ENCODE peak calls at places on chromosomes 12 and 14, in six cellular contexts. M is breast epithelium, U is A673, P is heart right ventricle, G is left ventricle myocardium inferior, N is neural progenitor cell. D is an unnamed sample.

GRCh38 chr12:47980172-47980571 is 16.8 kb downstream of the TMEM106C start:
- DNase-seq in N (no peak), G (no peak), U (no peak), M (no peak), P (no peak), D (no peak)

GRCh38 chr12:48923117-48923516 is 2.2 kb downstream of the FKBP11 start:
- DNase-seq in P (no peak), U (no peak), G (no peak), M (no peak), N (no peak), D (no peak)

GRCh38 chr12:57767317-57767716 is 439 bp upstream of the CYP27B1 start:
- DNase-seq in N (no peak), P (no peak), G (no peak), M (no peak), U (no peak), D (no peak)

GRCh38 chr14:80211143-80212024 is at the start of gene DIO2:
- DNase-seq in U (peak; percentile 9), P (peak; percentile 43), M (no peak), G (peak; percentile 56), N (peak; percentile 12), D (no peak)

GRCh38 chr12:121780429-121780828 is 13.1 kb downstream of the RHOF start:
- DNase-seq in N (no peak), M (no peak), P (no peak), U (no peak), G (no peak), D (no peak)

GRCh38 chr12:90729741-90730140 is 225.2 kb downstream of the CCER1 start:
- DNase-seq in N (no peak), G (no peak), P (no peak), U (no peak), M (no peak), D (no peak)

GRCh38 chr14:89340200-89340667 is 76.8 kb downstream of the FOXN3 start:
- DNase-seq in M (no peak), N (no peak), P (no peak), G (no peak), U (no peak), D (no peak)

GRCh38 chr12:49766115-49766455 is 24.7 kb downstream of the TMBIM6 start:
- DNase-seq in M (no peak), U (no peak), N (no peak), G (no peak), P (no peak), D (no peak)

GRCh38 chr12:39990122-39991101 is 115.5 kb downstream of the SLC2A13 start:
- DNase-seq in P (peak; percentile 35), U (peak; percentile 71), N (peak; percentile 22), M (peak; percentile 60), G (peak; percentile 30), D (peak; percentile 33)

GRCh38 chr14:75340921-75341320 is 62.3 kb downstream of the FOS start:
- DNase-seq in U (peak; percentile 83), G (peak; percentile 92), M (peak; percentile 62), N (no peak), P (peak; percentile 95), D (no peak)

GRCh38 chr14:103746706-103747105 is 31.1 kb downstream of the ZFYVE21 start:
- DNase-seq in M (no peak), P (no peak), U (no peak), N (no peak), G (no peak), D (no peak)

GRCh38 chr12:110913119-110914056 is 7.0 kb downstream of the MYL2 start:
- DNase-seq in M (no peak), U (no peak), G (no peak), N (no peak), P (no peak), D (no peak)

GRCh38 chr14:57031474-57031873 is 221.2 kb upstream of the OTX2 start:
- DNase-seq in U (no peak), P (no peak), N (no peak), M (no peak), G (no peak), D (no peak)

GRCh38 chr12:105596731-105597130 is 266.2 kb downstream of the C12orf75 start:
- DNase-seq in P (no peak), G (no peak), U (no peak), M (no peak), N (no peak), D (no peak)

GRCh38 chr12:49671051-49671765 is 36.0 kb downstream of the FMNL3 start:
- DNase-seq in P (no peak), G (no peak), U (no peak), M (no peak), N (no peak), D (peak; percentile 53)

GRCh38 chr14:71362282-71362681 is 455.0 kb downstream of the PCNX1 start:
- DNase-seq in G (no peak), N (no peak), U (peak; percentile 50), P (no peak), M (no peak), D (no peak)

GRCh38 chr14:52950898-52951729 is at the start of gene FERMT2:
- DNase-seq in G (peak; percentile 92), U (peak; percentile 86), N (peak; percentile 97), P (peak; percentile 92), M (peak; percentile 83), D (no peak)

GRCh38 chr14:105315211-105315721 is 718 bp downstream of the PACS2 start:
- DNase-seq in M (no peak), N (peak; percentile 66), P (no peak), U (no peak), G (no peak), D (peak; percentile 56)

GRCh38 chr12:20404576-20405346 is 36.4 kb downstream of the PDE3A start:
- DNase-seq in M (no peak), P (peak; percentile 19), U (peak; percentile 17), G (peak; percentile 15), N (no peak), D (no peak)

GRCh38 chr14:51203881-51204280 is 36.2 kb upstream of the TMX1 start:
- DNase-seq in N (no peak), G (no peak), U (no peak), M (no peak), P (no peak), D (no peak)

GRCh38 chr14:70073924-70074566 is 114.7 kb downstream of the SLC8A3 start:
- DNase-seq in N (peak; percentile 90), U (peak; percentile 79), G (no peak), P (no peak), M (peak; percentile 62), D (peak; percentile 18)

GRCh38 chr14:101975231-101975630 is 10.9 kb downstream of the DYNC1H1 start:
- DNase-seq in M (no peak), G (no peak), U (no peak), P (no peak), N (no peak), D (no peak)

GRCh38 chr14:73998736-73999135 is 20.4 kb downstream of the ENTPD5 start:
- DNase-seq in M (no peak), N (no peak), G (no peak), P (no peak), U (no peak), D (no peak)

GRCh38 chr12:48972213-48973021 is 882 bp upstream of the WNT10B start:
- DNase-seq in G (no peak), M (no peak), U (no peak), N (no peak), P (no peak), D (no peak)

GRCh38 chr12:66633676-66634075 is 45.2 kb downstream of the GRIP1 start:
- DNase-seq in U (no peak), P (no peak), N (no peak), M (no peak), G (no peak), D (no peak)

GRCh38 chr12:83018063-83018462 is 331.4 kb downstream of the TMTC2 start:
- DNase-seq in U (peak; percentile 21), N (peak; percentile 81), G (no peak), P (no peak), M (no peak), D (no peak)

GRCh38 chr12:116122639-116123038 is 154.9 kb downstream of the MED13L start:
- DNase-seq in N (peak; percentile 20), P (no peak), G (no peak), M (no peak), U (peak; percentile 65), D (no peak)

GRCh38 chr12:94091624-94092023 is 56.8 kb upstream of the PLXNC1 start:
- DNase-seq in G (no peak), U (no peak), N (no peak), P (no peak), M (no peak), D (no peak)

GRCh38 chr12:49920241-49920914 is 16.7 kb upstream of the FAIM2 start:
- DNase-seq in P (no peak), U (no peak), G (no peak), N (no peak), M (peak; percentile 30), D (no peak)

DNA sequence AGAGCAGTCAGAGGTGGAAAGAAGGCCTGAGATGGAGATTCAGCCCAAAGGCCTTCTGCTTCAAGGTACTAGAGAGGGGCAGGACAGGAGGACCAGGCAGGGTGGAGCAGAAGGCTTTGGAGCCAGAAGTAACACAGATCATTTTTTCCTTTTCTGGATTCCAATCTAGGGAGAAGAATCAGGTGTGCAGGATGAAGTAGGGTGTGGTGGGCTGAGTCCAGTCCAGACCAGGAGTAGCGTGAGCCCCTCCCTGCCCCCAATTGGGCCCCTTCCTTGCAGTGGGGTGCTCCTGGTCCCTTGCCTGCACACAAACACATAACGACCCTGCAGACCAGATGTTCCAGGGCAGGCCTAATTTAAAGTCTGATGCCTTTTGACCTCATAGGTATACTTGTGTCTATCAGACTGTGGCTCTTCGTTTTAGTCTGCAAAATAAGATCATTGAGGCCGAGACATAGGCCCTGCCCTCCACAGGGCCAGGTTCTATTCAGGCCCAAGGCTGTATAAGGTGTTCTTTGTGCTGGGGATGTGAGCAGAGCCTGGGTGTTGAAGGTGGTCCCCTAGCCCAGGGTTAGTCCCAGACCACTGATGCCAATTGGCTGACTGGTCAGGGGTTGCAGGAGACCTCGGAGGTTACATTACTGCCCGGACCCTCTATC is 1.0 kb upstream of the NYNRIN start:
- DNase-seq in P (no peak), M (no peak), N (peak; percentile 7), G (no peak), U (no peak), D (no peak)
- H3K9me3 ChIP-seq in P (no peaks in the 10 kb centered on the region), M (no peaks in the 10 kb centered on the region), N (no peaks in the 10 kb centered on the region), G (no peaks in the 10 kb centered on the region), U (no peaks in the 10 kb centered on the region), D (no peaks in the 10 kb centered on the region)

GRCh38 chr14:61811882-61812346 is 49.7 kb downstream of the SNAPC1 start:
- DNase-seq in G (no peak), M (no peak), N (no peak), U (no peak), P (no peak), D (no peak)
- H3K9me3 ChIP-seq in G (no peaks in the 10 kb centered on the region), M (no peaks in the 10 kb centered on the region), N (no peaks in the 10 kb centered on the region), U (no peaks in the 10 kb centered on the region), P (no peaks in the 10 kb centered on the region), D (no peaks in the 10 kb centered on the region)

GRCh38 chr12:126083931-126084330 is 1018.7 kb downstream of the AACS start:
- DNase-seq in U (no peak), P (no peak), G (no peak), M (no peak), N (no peak), D (no peak)

GRCh38 chr12:126086242-126086641 is 1021.0 kb downstream of the AACS start:
- DNase-seq in M (no peak), G (no peak), N (no peak), P (no peak), U (no peak), D (no peak)

GRCh38 chr12:126087692-126088091 is 1022.5 kb downstream of the AACS start:
- DNase-seq in G (no peak), P (no peak), N (no peak), U (no peak), M (no peak), D (no peak)

GRCh38 chr12:126084480-126084879 is 1019.2 kb downstream of the AACS start:
- DNase-seq in M (no peak), P (no peak), G (no peak), N (no peak), U (no peak), D (no peak)
- H3K9me3 ChIP-seq in M (no peaks in the 10 kb centered on the region), P (peaks cover 12% of the 10 kb centered on the region), G (peaks cover 12% of the 10 kb centered on the region), N (no peaks in the 10 kb centered on the region), U (no peaks in the 10 kb centered on the region), D (no peaks in the 10 kb centered on the region)

GRCh38 chr12:79558924-79559469 is 131.8 kb downstream of the PAWR start:
- DNase-seq in N (no peak), M (no peak), U (no peak), G (no peak), P (no peak), D (no peak)
- H3K9me3 ChIP-seq in N (no peaks in the 10 kb centered on the region), M (peaks cover 10% of the 10 kb centered on the region), U (no peaks in the 10 kb centered on the region), G (peaks cover 18% of the 10 kb centered on the region), P (peaks cover 18% of the 10 kb centered on the region), D (no peaks in the 10 kb centered on the region)

D was measured in T-helper 17 cell.